ENCODE peak calls at places on chromosomes 6 and 20, in six cellular contexts. One of them, this sample, is unnamed.

GRCh38 chr20:5104479-5104878 is 15.3 kb downstream of the PCNA start:
- DNase-seq in psoas muscle: no peak
- DNase-seq in activated effector memory CD4-positive, alpha-beta T cell treated with anti-CD3 and anti-CD28 coated beads, Interleukin-2, amount 50 U/mL, for 16 hours: no peak
- DNase-seq in activated T-helper 1 cell treated with Interleukin-2 at 50 U/mL for 16 hours: no peak
- DNase-seq in EL: no peak
- DNase-seq in head of caudate nucleus: no peak
- DNase-seq in this sample: no peak

GRCh38 chr20:43771791-43772190 is 45.0 kb upstream of the GTSF1L start:
- DNase-seq in head of caudate nucleus: no peak
- DNase-seq in psoas muscle: no peak
- DNase-seq in activated effector memory CD4-positive, alpha-beta T cell treated with anti-CD3 and anti-CD28 coated beads, Interleukin-2, amount 50 U/mL, for 16 hours: peak
- DNase-seq in EL: no peak
- DNase-seq in activated T-helper 1 cell treated with Interleukin-2 at 50 U/mL for 16 hours: no peak
- DNase-seq in this sample: no peak

GRCh38 chr6:139474145-139475108 is 100.0 kb upstream of the CITED2 start:
- DNase-seq in psoas muscle: no peak
- DNase-seq in head of caudate nucleus: no peak
- DNase-seq in activated effector memory CD4-positive, alpha-beta T cell treated with anti-CD3 and anti-CD28 coated beads, Interleukin-2, amount 50 U/mL, for 16 hours: no peak
- DNase-seq in EL: peak
- DNase-seq in activated T-helper 1 cell treated with Interleukin-2 at 50 U/mL for 16 hours: no peak
- DNase-seq in this sample: no peak

GRCh38 chr20:57698191-57698866 is 11.5 kb downstream of the PMEPA1 start:
- DNase-seq in psoas muscle: no peak
- DNase-seq in activated T-helper 1 cell treated with Interleukin-2 at 50 U/mL for 16 hours: no peak
- DNase-seq in activated effector memory CD4-positive, alpha-beta T cell treated with anti-CD3 and anti-CD28 coated beads, Interleukin-2, amount 50 U/mL, for 16 hours: peak
- DNase-seq in head of caudate nucleus: peak
- DNase-seq in EL: peak
- DNase-seq in this sample: no peak

GRCh38 chr6:140138311-140138994 is 764.0 kb upstream of the CITED2 start:
- DNase-seq in psoas muscle: no peak
- DNase-seq in EL: no peak
- DNase-seq in activated effector memory CD4-positive, alpha-beta T cell treated with anti-CD3 and anti-CD28 coated beads, Interleukin-2, amount 50 U/mL, for 16 hours: no peak
- DNase-seq in head of caudate nucleus: no peak
- DNase-seq in activated T-helper 1 cell treated with Interleukin-2 at 50 U/mL for 16 hours: no peak
- DNase-seq in this sample: no peak

GRCh38 chr6:106005013-106005412 is 81.1 kb upstream of the PRDM1 start:
- DNase-seq in EL: no peak
- DNase-seq in head of caudate nucleus: no peak
- DNase-seq in activated T-helper 1 cell treated with Interleukin-2 at 50 U/mL for 16 hours: no peak
- DNase-seq in activated effector memory CD4-positive, alpha-beta T cell treated with anti-CD3 and anti-CD28 coated beads, Interleukin-2, amount 50 U/mL, for 16 hours: no peak
- DNase-seq in psoas muscle: no peak
- DNase-seq in this sample: no peak

GRCh38 chr20:15674253-15675145 is 898.7 kb downstream of the KIF16B start:
- DNase-seq in activated effector memory CD4-positive, alpha-beta T cell treated with anti-CD3 and anti-CD28 coated beads, Interleukin-2, amount 50 U/mL, for 16 hours: no peak
- DNase-seq in psoas muscle: no peak
- DNase-seq in EL: peak
- DNase-seq in head of caudate nucleus: no peak
- DNase-seq in activated T-helper 1 cell treated with Interleukin-2 at 50 U/mL for 16 hours: no peak
- DNase-seq in this sample: no peak

GRCh38 chr6:13794184-13794583 is 20.2 kb downstream of the MCUR1 start:
- DNase-seq in activated effector memory CD4-positive, alpha-beta T cell treated with anti-CD3 and anti-CD28 coated beads, Interleukin-2, amount 50 U/mL, for 16 hours: no peak
- DNase-seq in EL: peak
- DNase-seq in activated T-helper 1 cell treated with Interleukin-2 at 50 U/mL for 16 hours: no peak
- DNase-seq in psoas muscle: no peak
- DNase-seq in head of caudate nucleus: no peak
- DNase-seq in this sample: no peak

GRCh38 chr6:163290545-163291274 is 123.8 kb upstream of the QKI start:
- DNase-seq in activated T-helper 1 cell treated with Interleukin-2 at 50 U/mL for 16 hours: no peak
- DNase-seq in activated effector memory CD4-positive, alpha-beta T cell treated with anti-CD3 and anti-CD28 coated beads, Interleukin-2, amount 50 U/mL, for 16 hours: no peak
- DNase-seq in psoas muscle: no peak
- DNase-seq in head of caudate nucleus: no peak
- DNase-seq in EL: no peak
- DNase-seq in this sample: no peak

GRCh38 chr6:26342106-26342999 is 22.6 kb upstream of the BTN3A2 start:
- DNase-seq in activated T-helper 1 cell treated with Interleukin-2 at 50 U/mL for 16 hours: no peak
- DNase-seq in psoas muscle: no peak
- DNase-seq in head of caudate nucleus: no peak
- DNase-seq in EL: peak
- DNase-seq in activated effector memory CD4-positive, alpha-beta T cell treated with anti-CD3 and anti-CD28 coated beads, Interleukin-2, amount 50 U/mL, for 16 hours: no peak
- DNase-seq in this sample: no peak

GRCh38 chr20:44196278-44196677 is 9.3 kb upstream of the JPH2 start:
- DNase-seq in EL: no peak
- DNase-seq in activated T-helper 1 cell treated with Interleukin-2 at 50 U/mL for 16 hours: no peak
- DNase-seq in head of caudate nucleus: no peak
- DNase-seq in activated effector memory CD4-positive, alpha-beta T cell treated with anti-CD3 and anti-CD28 coated beads, Interleukin-2, amount 50 U/mL, for 16 hours: no peak
- DNase-seq in psoas muscle: no peak
- DNase-seq in this sample: no peak

GRCh38 chr20:32528291-32528891 is 56.7 kb downstream of the NOL4L start:
- DNase-seq in activated effector memory CD4-positive, alpha-beta T cell treated with anti-CD3 and anti-CD28 coated beads, Interleukin-2, amount 50 U/mL, for 16 hours: no peak
- DNase-seq in head of caudate nucleus: no peak
- DNase-seq in psoas muscle: no peak
- DNase-seq in activated T-helper 1 cell treated with Interleukin-2 at 50 U/mL for 16 hours: no peak
- DNase-seq in EL: no peak
- DNase-seq in this sample: peak

GRCh38 chr6:34182751-34183531 is 37.1 kb upstream of the GRM4 start:
- DNase-seq in activated T-helper 1 cell treated with Interleukin-2 at 50 U/mL for 16 hours: peak
- DNase-seq in activated effector memory CD4-positive, alpha-beta T cell treated with anti-CD3 and anti-CD28 coated beads, Interleukin-2, amount 50 U/mL, for 16 hours: peak
- DNase-seq in EL: no peak
- DNase-seq in psoas muscle: no peak
- DNase-seq in head of caudate nucleus: no peak
- DNase-seq in this sample: no peak

GRCh38 chr6:145042559-145042958 is 692.8 kb downstream of the EPM2A start:
- DNase-seq in EL: no peak
- DNase-seq in head of caudate nucleus: no peak
- DNase-seq in psoas muscle: no peak
- DNase-seq in activated effector memory CD4-positive, alpha-beta T cell treated with anti-CD3 and anti-CD28 coated beads, Interleukin-2, amount 50 U/mL, for 16 hours: no peak
- DNase-seq in activated T-helper 1 cell treated with Interleukin-2 at 50 U/mL for 16 hours: no peak
- DNase-seq in this sample: no peak

GRCh38 chr6:120005292-120005976 is 655.9 kb upstream of the MAN1A1 start:
- DNase-seq in EL: peak
- DNase-seq in head of caudate nucleus: no peak
- DNase-seq in activated T-helper 1 cell treated with Interleukin-2 at 50 U/mL for 16 hours: no peak
- DNase-seq in activated effector memory CD4-positive, alpha-beta T cell treated with anti-CD3 and anti-CD28 coated beads, Interleukin-2, amount 50 U/mL, for 16 hours: no peak
- DNase-seq in psoas muscle: no peak
- DNase-seq in this sample: no peak

GRCh38 chr6:118668761-118669411 is 17.5 kb upstream of the CEP85L start:
- DNase-seq in activated effector memory CD4-positive, alpha-beta T cell treated with anti-CD3 and anti-CD28 coated beads, Interleukin-2, amount 50 U/mL, for 16 hours: no peak
- DNase-seq in EL: peak
- DNase-seq in head of caudate nucleus: no peak
- DNase-seq in activated T-helper 1 cell treated with Interleukin-2 at 50 U/mL for 16 hours: no peak
- DNase-seq in psoas muscle: no peak
- DNase-seq in this sample: no peak

GRCh38 chr6:106098383-106099234 is 12.5 kb downstream of the PRDM1 start:
- DNase-seq in activated effector memory CD4-positive, alpha-beta T cell treated with anti-CD3 and anti-CD28 coated beads, Interleukin-2, amount 50 U/mL, for 16 hours: peak
- DNase-seq in EL: peak
- DNase-seq in psoas muscle: no peak
- DNase-seq in head of caudate nucleus: no peak
- DNase-seq in activated T-helper 1 cell treated with Interleukin-2 at 50 U/mL for 16 hours: peak
- DNase-seq in this sample: no peak

GRCh38 chr20:24017160-24017761 is 28.7 kb upstream of the GGTLC1 start:
- DNase-seq in activated T-helper 1 cell treated with Interleukin-2 at 50 U/mL for 16 hours: no peak
- DNase-seq in head of caudate nucleus: no peak
- DNase-seq in EL: no peak
- DNase-seq in psoas muscle: no peak
- DNase-seq in activated effector memory CD4-positive, alpha-beta T cell treated with anti-CD3 and anti-CD28 coated beads, Interleukin-2, amount 50 U/mL, for 16 hours: no peak
- DNase-seq in this sample: no peak

GRCh38 chr6:4327841-4328240 is 192.5 kb upstream of the ECI2 start:
- DNase-seq in psoas muscle: no peak
- DNase-seq in EL: no peak
- DNase-seq in activated effector memory CD4-positive, alpha-beta T cell treated with anti-CD3 and anti-CD28 coated beads, Interleukin-2, amount 50 U/mL, for 16 hours: no peak
- DNase-seq in head of caudate nucleus: no peak
- DNase-seq in activated T-helper 1 cell treated with Interleukin-2 at 50 U/mL for 16 hours: no peak
- DNase-seq in this sample: no peak

GRCh38 chr6:149862901-149863595 is 1.1 kb downstream of the LRP11 start:
- DNase-seq in activated effector memory CD4-positive, alpha-beta T cell treated with anti-CD3 and anti-CD28 coated beads, Interleukin-2, amount 50 U/mL, for 16 hours: peak
- DNase-seq in psoas muscle: peak
- DNase-seq in EL: peak
- DNase-seq in activated T-helper 1 cell treated with Interleukin-2 at 50 U/mL for 16 hours: no peak
- DNase-seq in head of caudate nucleus: peak
- DNase-seq in this sample: peak

GRCh38 chr20:16444056-16444777 is 129.0 kb downstream of the KIF16B start:
- DNase-seq in activated T-helper 1 cell treated with Interleukin-2 at 50 U/mL for 16 hours: no peak
- DNase-seq in activated effector memory CD4-positive, alpha-beta T cell treated with anti-CD3 and anti-CD28 coated beads, Interleukin-2, amount 50 U/mL, for 16 hours: no peak
- DNase-seq in head of caudate nucleus: no peak
- DNase-seq in EL: no peak
- DNase-seq in psoas muscle: no peak
- DNase-seq in this sample: no peak

GRCh38 chr6:112780498-112781096 is 433.5 kb downstream of the RFPL4B start:
- DNase-seq in activated T-helper 1 cell treated with Interleukin-2 at 50 U/mL for 16 hours: no peak
- DNase-seq in activated effector memory CD4-positive, alpha-beta T cell treated with anti-CD3 and anti-CD28 coated beads, Interleukin-2, amount 50 U/mL, for 16 hours: no peak
- DNase-seq in head of caudate nucleus: peak
- DNase-seq in psoas muscle: peak
- DNase-seq in EL: peak
- DNase-seq in this sample: peak

GRCh38 chr20:47594157-47594556 is 92.5 kb downstream of the NCOA3 start:
- DNase-seq in activated T-helper 1 cell treated with Interleukin-2 at 50 U/mL for 16 hours: no peak
- DNase-seq in head of caudate nucleus: no peak
- DNase-seq in psoas muscle: no peak
- DNase-seq in EL: no peak
- DNase-seq in activated effector memory CD4-positive, alpha-beta T cell treated with anti-CD3 and anti-CD28 coated beads, Interleukin-2, amount 50 U/mL, for 16 hours: no peak
- DNase-seq in this sample: no peak

GRCh38 chr6:107235007-107235406 is 119.7 kb upstream of the BEND3 start:
- DNase-seq in psoas muscle: no peak
- DNase-seq in EL: no peak
- DNase-seq in activated effector memory CD4-positive, alpha-beta T cell treated with anti-CD3 and anti-CD28 coated beads, Interleukin-2, amount 50 U/mL, for 16 hours: no peak
- DNase-seq in activated T-helper 1 cell treated with Interleukin-2 at 50 U/mL for 16 hours: no peak
- DNase-seq in head of caudate nucleus: no peak
- DNase-seq in this sample: no peak

GRCh38 chr6:157867155-157867559 is 44.1 kb downstream of the SNX9 start:
- DNase-seq in activated T-helper 1 cell treated with Interleukin-2 at 50 U/mL for 16 hours: no peak
- DNase-seq in head of caudate nucleus: peak
- DNase-seq in EL: peak
- DNase-seq in psoas muscle: no peak
- DNase-seq in activated effector memory CD4-positive, alpha-beta T cell treated with anti-CD3 and anti-CD28 coated beads, Interleukin-2, amount 50 U/mL, for 16 hours: no peak
- DNase-seq in this sample: no peak

GRCh38 chr6:13924146-13924948 is 405 bp upstream of the RNF182 start:
- DNase-seq in activated effector memory CD4-positive, alpha-beta T cell treated with anti-CD3 and anti-CD28 coated beads, Interleukin-2, amount 50 U/mL, for 16 hours: no peak
- DNase-seq in activated T-helper 1 cell treated with Interleukin-2 at 50 U/mL for 16 hours: no peak
- DNase-seq in head of caudate nucleus: peak
- DNase-seq in psoas muscle: peak
- DNase-seq in EL: peak
- DNase-seq in this sample: peak

GRCh38 chr6:121647905-121648304 is 212.5 kb downstream of the GJA1 start:
- DNase-seq in EL: peak
- DNase-seq in activated T-helper 1 cell treated with Interleukin-2 at 50 U/mL for 16 hours: no peak
- DNase-seq in activated effector memory CD4-positive, alpha-beta T cell treated with anti-CD3 and anti-CD28 coated beads, Interleukin-2, amount 50 U/mL, for 16 hours: no peak
- DNase-seq in psoas muscle: no peak
- DNase-seq in head of caudate nucleus: no peak
- DNase-seq in this sample: no peak

GRCh38 chr6:72922401-72922800 is 300.5 kb downstream of the KCNQ5 start:
- DNase-seq in psoas muscle: no peak
- DNase-seq in head of caudate nucleus: no peak
- DNase-seq in activated effector memory CD4-positive, alpha-beta T cell treated with anti-CD3 and anti-CD28 coated beads, Interleukin-2, amount 50 U/mL, for 16 hours: no peak
- DNase-seq in EL: peak
- DNase-seq in activated T-helper 1 cell treated with Interleukin-2 at 50 U/mL for 16 hours: no peak
- DNase-seq in this sample: no peak

GRCh38 chr6:56767892-56768531 is 125.3 kb upstream of the DST start:
- DNase-seq in head of caudate nucleus: no peak
- DNase-seq in activated T-helper 1 cell treated with Interleukin-2 at 50 U/mL for 16 hours: no peak
- DNase-seq in EL: no peak
- DNase-seq in psoas muscle: no peak
- DNase-seq in activated effector memory CD4-positive, alpha-beta T cell treated with anti-CD3 and anti-CD28 coated beads, Interleukin-2, amount 50 U/mL, for 16 hours: no peak
- DNase-seq in this sample: no peak

GRCh38 chr6:167079853-167080297 is 43.0 kb upstream of the CCR6 start:
- DNase-seq in EL: no peak
- DNase-seq in psoas muscle: no peak
- DNase-seq in head of caudate nucleus: no peak
- DNase-seq in activated T-helper 1 cell treated with Interleukin-2 at 50 U/mL for 16 hours: no peak
- DNase-seq in activated effector memory CD4-positive, alpha-beta T cell treated with anti-CD3 and anti-CD28 coated beads, Interleukin-2, amount 50 U/mL, for 16 hours: peak
- DNase-seq in this sample: no peak

GRCh38 chr6:43621078-43621835 is 7.8 kb downstream of the GTPBP2 start:
- DNase-seq in activated T-helper 1 cell treated with Interleukin-2 at 50 U/mL for 16 hours: no peak
- DNase-seq in psoas muscle: no peak
- DNase-seq in activated effector memory CD4-positive, alpha-beta T cell treated with anti-CD3 and anti-CD28 coated beads, Interleukin-2, amount 50 U/mL, for 16 hours: no peak
- DNase-seq in EL: no peak
- DNase-seq in head of caudate nucleus: no peak
- DNase-seq in this sample: no peak

GRCh38 chr20:44643596-44644383 is 7.7 kb downstream of the ADA start:
- DNase-seq in activated effector memory CD4-positive, alpha-beta T cell treated with anti-CD3 and anti-CD28 coated beads, Interleukin-2, amount 50 U/mL, for 16 hours: peak
- DNase-seq in psoas muscle: peak
- DNase-seq in EL: peak
- DNase-seq in head of caudate nucleus: peak
- DNase-seq in activated T-helper 1 cell treated with Interleukin-2 at 50 U/mL for 16 hours: peak
- DNase-seq in this sample: no peak